ENCODE peak calls at places on chromosomes 2 and 18, in four cellular contexts. K, T, O and I are unnamed samples.

GRCh38 chr18:57890266-57890665 is 87.2 kb upstream of the ATP8B1 start:
- DNase-seq in T (no peak), K (no peak), O (no peak), I (no peak)

GRCh38 chr2:183868707-183869106 is 729.6 kb upstream of the ZNF804A start:
- DNase-seq in O (no peak), T (no peak), K (peak; percentile 36), I (peak; percentile 22)

GRCh38 chr2:226953826-226954225 is 118.0 kb downstream of the RHBDD1 start:
- DNase-seq in T (no peak), K (no peak), O (no peak), I (no peak)

GRCh38 chr2:19185061-19185460 is 173.4 kb downstream of the OSR1 start:
- DNase-seq in K (no peak), O (no peak), T (no peak), I (peak; percentile 43)

GRCh38 chr2:176535480-176536113 is 266.4 kb downstream of the MTX2 start:
- DNase-seq in O (no peak), K (no peak), T (no peak), I (no peak)

GRCh38 chr2:138087761-138088602 is 123.7 kb downstream of the HNMT start:
- DNase-seq in T (no peak), O (no peak), K (no peak), I (no peak)

GRCh38 chr2:61425605-61426155 is 45.2 kb downstream of the USP34 start:
- DNase-seq in O (no peak), K (no peak), T (no peak), I (no peak)

GRCh38 chr2:101388232-101388631 is 929 bp upstream of the CREG2 start:
- DNase-seq in T (peak; percentile 37), O (no peak), K (no peak), I (peak; percentile 61)

GRCh38 chr2:129895526-129896082 is 83.9 kb upstream of the RAB6C start:
- DNase-seq in K (no peak), T (no peak), O (no peak), I (no peak)

GRCh38 chr18:68962623-68963022 is 164.7 kb downstream of the CCDC102B start:
- DNase-seq in T (no peak), K (no peak), O (no peak), I (no peak)

GRCh38 chr18:33210575-33211189 is 229.8 kb downstream of the CCDC178 start:
- DNase-seq in K (peak; percentile 40), T (peak; percentile 20), O (no peak), I (peak; percentile 69)

GRCh38 chr2:44802409-44803099 is 138.9 kb upstream of the SIX3 start:
- DNase-seq in O (peak; percentile 24), T (no peak), K (peak; percentile 32), I (peak; percentile 2)

GRCh38 chr18:52766002-52766540 is 426.1 kb downstream of the DCC start:
- DNase-seq in K (no peak), O (no peak), T (no peak), I (no peak)

GRCh38 chr18:74139888-74140287 is 7.7 kb downstream of the FBXO15 start:
- DNase-seq in T (peak; percentile 37), K (no peak), O (no peak), I (peak; percentile 76)

GRCh38 chr2:71679481-71679880 is 226.1 kb downstream of the DYSF start:
- DNase-seq in O (no peak), T (no peak), K (no peak), I (no peak)

GRCh38 chr18:27685807-27686412 is 491.0 kb downstream of the CDH2 start:
- DNase-seq in T (peak; percentile 54), O (peak; percentile 36), K (peak; percentile 26), I (peak; percentile 80)

GRCh38 chr18:63336366-63337099 is 17.0 kb upstream of the BCL2 start:
- DNase-seq in K (peak; percentile 81), T (peak; percentile 93), O (no peak), I (peak; percentile 97)

GRCh38 chr2:240413813-240414429 is 21.5 kb upstream of the GPC1 start:
- DNase-seq in T (no peak), O (no peak), K (no peak), I (no peak)

GRCh38 chr2:28102455-28102874 is 211.9 kb downstream of the BABAM2 start:
- DNase-seq in T (peak; percentile 63), O (no peak), K (peak; percentile 86), I (peak; percentile 78)

GRCh38 chr2:2842466-2842865 is 511.4 kb upstream of the MYT1L start:
- DNase-seq in O (peak; percentile 14), T (no peak), K (no peak), I (no peak)

GRCh38 chr2:10515887-10516286 is 67.8 kb upstream of the ODC1 start:
- DNase-seq in T (no peak), K (no peak), O (no peak), I (no peak)

GRCh38 chr2:240304746-240305161 is 130.7 kb upstream of the GPC1 start:
- DNase-seq in O (no peak), T (no peak), K (no peak), I (no peak)

GRCh38 chr2:46657042-46657504 is 177.7 kb downstream of the TMEM247 start:
- DNase-seq in K (no peak), T (peak; percentile 85), O (no peak), I (peak; percentile 93)

GRCh38 chr2:227933891-227934290 is 62.5 kb downstream of the DAW1 start:
- DNase-seq in T (no peak), K (no peak), O (no peak), I (no peak)

GRCh38 chr2:169349528-169349927 is 12.8 kb downstream of the LRP2 start:
- DNase-seq in T (no peak), K (no peak), O (no peak), I (no peak)

GRCh38 chr2:102386867-102387541 is 31.4 kb downstream of the IL18R1 start:
- DNase-seq in K (no peak), T (no peak), O (no peak), I (no peak)

GRCh38 chr2:201008000-201008829 is 44.8 kb upstream of the ORC2 start:
- DNase-seq in O (no peak), T (no peak), K (no peak), I (no peak)

GRCh38 chr2:157418215-157418614 is 25.7 kb downstream of the CYTIP start:
- DNase-seq in O (no peak), T (no peak), K (no peak), I (no peak)

GRCh38 chr18:67854340-67854739 is 337.8 kb upstream of the DSEL start:
- DNase-seq in T (peak; percentile 31), K (no peak), O (no peak), I (peak; percentile 47)

GRCh38 chr18:12922266-12922665 is 25.5 kb upstream of the SEH1L start:
- DNase-seq in T (no peak), K (no peak), O (no peak), I (no peak)

GRCh38 chr18:22459491-22459890 is 41.8 kb upstream of the CTAGE1 start:
- DNase-seq in O (no peak), K (no peak), T (no peak), I (no peak)

GRCh38 chr2:83006991-83007390 is 1452.1 kb downstream of the SUCLG1 start:
- DNase-seq in T (peak; percentile 14), O (no peak), K (no peak), I (peak; percentile 81)

GRCh38 chr2:57880967-57881366 is 165.6 kb upstream of the VRK2 start:
- DNase-seq in O (no peak), T (no peak), K (no peak), I (no peak)

GRCh38 chr18:49745051-49746014 is 68.0 kb downstream of the ACAA2 start:
- DNase-seq in T (peak; percentile 26), K (no peak), O (no peak), I (no peak)

GRCh38 chr2:179255129-179255528 is 9.5 kb downstream of the SESTD1 start:
- DNase-seq in K (no peak), O (no peak), T (no peak), I (no peak)

GRCh38 chr2:237724811-237725478 is 73.6 kb upstream of the RBM44 start:
- DNase-seq in O (peak; percentile 53), K (no peak), T (no peak), I (no peak)

GRCh38 chr18:62953663-62954062 is 238.3 kb downstream of the PHLPP1 start:
- DNase-seq in T (no peak), O (no peak), K (no peak), I (no peak)

GRCh38 chr2:158456309-158457066 is at the start of the genes CCDC148 and PKP4:
- DNase-seq in O (peak; percentile 90), T (peak; percentile 91), K (peak; percentile 77), I (peak; percentile 94)
- TF ChIP-seq CTCF in O (no peak), T (peak; percentile 10), K (peak; percentile 10), I (peak; percentile 18)

GRCh38 chr2:152694161-152694661 is 23.1 kb downstream of the PRPF40A start:
- DNase-seq in T (peak; percentile 83), K (peak; percentile 46), O (no peak), I (peak; percentile 89)
- H3K4me3 ChIP-seq in T (peak overlapping the region; percentile 54), K (peak overlapping the region; percentile 12), O (peak overlapping the region; percentile 9), I (peak overlapping the region; percentile 29)

DNA sequence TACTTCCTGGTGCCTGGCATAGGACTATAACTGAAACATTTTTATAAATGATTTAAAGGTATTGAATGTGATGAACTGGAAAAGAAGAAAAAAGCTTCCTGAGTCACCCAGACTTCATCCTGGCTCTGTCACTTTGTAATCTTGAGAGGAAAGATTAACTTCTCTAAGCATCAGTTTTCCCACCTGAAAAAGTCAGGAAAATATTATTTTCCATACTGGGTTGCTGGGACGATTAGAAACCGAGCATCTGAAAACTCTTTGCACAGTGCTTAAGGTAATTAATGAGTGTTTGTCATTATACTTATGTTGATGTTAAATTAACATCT is 71.8 kb downstream of the FMNL2 start:
- DNase-seq in O (no peak), K (no peak), T (no peak), I (no peak)
- TF ChIP-seq CTCF in O (no peak), K (no peak), T (no peak), I (no peak)

GRCh38 chr2:239002591-239002959 is 154.7 kb downstream of the TWIST2 start:
- DNase-seq in T (no peak), K (no peak), O (no peak), I (no peak)
- H3K4me3 ChIP-seq in T (peak overlapping the region; percentile 21), K (no peak overlapping the region), O (no peak overlapping the region), I (no peak overlapping the region)

DNA sequence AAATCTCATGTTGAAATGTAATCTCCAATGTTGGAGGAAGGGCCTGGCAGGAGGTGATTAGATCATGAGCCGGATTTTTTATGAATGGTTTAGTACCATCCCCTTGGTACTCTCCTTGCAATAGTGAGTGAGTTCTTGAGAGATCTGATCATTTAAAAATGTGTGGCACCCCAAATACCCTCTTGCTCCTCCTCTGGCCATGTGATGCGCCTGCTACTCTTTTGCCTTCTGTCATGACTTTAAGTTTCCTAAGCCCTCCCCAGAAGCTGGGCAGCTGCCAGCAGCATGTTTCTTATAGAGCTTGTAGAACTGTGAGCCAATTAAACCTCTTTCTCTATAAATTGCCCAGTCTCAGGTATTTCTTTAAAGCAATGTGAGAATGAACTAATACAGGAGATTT is 72.6 kb upstream of the FIGN start:
- DNase-seq in O (no peak), K (no peak), T (no peak), I (peak; percentile 24)
- TF ChIP-seq CTCF in O (no peak), K (no peak), T (peak; percentile 8), I (no peak)